ENCODE peak calls at places on chromosomes 16 and 17, in four cellular contexts. P, D, M and T are unnamed samples.
A peak's percentile ranks its signal among the peaks of the same experiment; 100 is the strongest.

GRCh38 chr17:46170609-46171432 is 22.4 kb downstream of the KANSL1 start:
- DNase-seq in M (no peak), P (no peak), D (no peak), T (no peak)

GRCh38 chr17:58005728-58006562 is 1.1 kb downstream of the SRSF1 start:
- DNase-seq in M (no peak), P (no peak), D (no peak), T (no peak)

GRCh38 chr16:56849690-56850680 is 15.0 kb upstream of the SLC12A3 start:
- DNase-seq in D (no peak), M (no peak), P (no peak), T (no peak)

GRCh38 chr16:79653337-79654000 is 52.9 kb upstream of the MAF start:
- DNase-seq in D (no peak), M (no peak), P (no peak), T (no peak)

GRCh38 chr17:38734235-38734633 is 4.1 kb downstream of the CISD3 start:
- DNase-seq in D (no peak), M (no peak), P (no peak), T (no peak)

GRCh38 chr17:4938670-4939553 is 934 bp downstream of the SLC25A11 start:
- DNase-seq in P (no peak), M (no peak), D (no peak), T (no peak)

GRCh38 chr17:40139566-40140058 is 725 bp upstream of the CASC3 start:
- DNase-seq in D (no peak), P (no peak), M (no peak), T (no peak)

GRCh38 chr17:8623591-8623990 is 6.9 kb downstream of the MYH10 start:
- DNase-seq in P (no peak), M (no peak), D (no peak), T (no peak)

GRCh38 chr16:72840591-72841381 is 207.1 kb downstream of the ZFHX3 start:
- DNase-seq in D (no peak), M (no peak), P (no peak), T (no peak)

GRCh38 chr17:9900744-9901143 is 4.3 kb downstream of the RCVRN start:
- DNase-seq in P (no peak), D (no peak), M (no peak), T (no peak)

GRCh38 chr17:43388198-43389021 is 10.4 kb upstream of the ARL4D start:
- DNase-seq in M (peak; percentile 94), D (peak; percentile 95), P (peak; percentile 78), T (peak; percentile 85)

GRCh38 chr17:11511696-11512095 is 86.6 kb upstream of the DNAH9 start:
- DNase-seq in P (no peak), M (no peak), D (no peak), T (no peak)

GRCh38 chr17:9644910-9645751 is at the start of gene USP43:
- DNase-seq in M (peak; percentile 23), P (no peak), D (peak; percentile 79), T (no peak)

GRCh38 chr17:31538080-31538762 is 146.7 kb downstream of the RAB11FIP4 start:
- DNase-seq in P (no peak), M (no peak), D (no peak), T (no peak)

GRCh38 chr16:84013787-84014569 is 28.6 kb downstream of the SLC38A8 start:
- DNase-seq in P (no peak), M (peak; percentile 71), D (peak; percentile 99), T (peak; percentile 5)

GRCh38 chr17:42289863-42290165 is 1.5 kb downstream of the STAT5A start:
- DNase-seq in P (no peak), D (no peak), M (no peak), T (no peak)

GRCh38 chr17:29148790-29149430 is 31.3 kb downstream of the MYO18A start:
- DNase-seq in P (peak; percentile 94), M (peak; percentile 90), D (peak; percentile 97), T (peak; percentile 87)

GRCh38 chr16:66656547-66656946 is 40.0 kb downstream of the CMTM4 start:
- DNase-seq in P (no peak), M (no peak), D (no peak), T (no peak)

GRCh38 chr16:68790130-68790761 is 53.1 kb upstream of the TANGO6 start:
- DNase-seq in P (no peak), M (no peak), D (peak; percentile 52), T (no peak)

GRCh38 chr16:1493746-1494094 is 560 bp downstream of the TELO2 start:
- DNase-seq in D (peak; percentile 43), P (no peak), M (no peak), T (no peak)

GRCh38 chr17:79783891-79784290 is 5.9 kb downstream of the CBX2 start:
- DNase-seq in P (no peak), M (no peak), D (no peak), T (no peak)

GRCh38 chr17:33322063-33322462 is 29.0 kb upstream of the ASIC2 start:
- DNase-seq in D (no peak), P (peak; percentile 6), M (no peak), T (no peak)

GRCh38 chr17:46940692-46941404 is 17.9 kb downstream of the GOSR2 start:
- DNase-seq in M (peak; percentile 72), P (peak; percentile 77), D (peak; percentile 91), T (peak; percentile 29)

GRCh38 chr16:15777533-15778203 is 79.2 kb downstream of the MYH11 start:
- DNase-seq in D (peak; percentile 82), P (no peak), M (peak; percentile 31), T (no peak)

GRCh38 chr16:8568231-8568617 is 22.1 kb downstream of the TMEM114 start:
- DNase-seq in M (no peak), P (no peak), D (no peak), T (no peak)